ENCODE peak calls at places on chromosomes 4 and X, in seven cellular contexts. U, B, F, C, Z, Q and G are unnamed samples. For H3K4me1, the result is how much of the 10 kb centered on the place peaks cover.

GRCh38 chr4:74975848-74976824 is 43.2 kb downstream of the PARM1 start:
- DNase-seq in U (no peak), B (no peak), F (no peak), C (peak), Z (no peak), Q (no peak), G (no peak)

GRCh38 chrX:70168238-70169188 is 8.8 kb upstream of the DGAT2L6 start:
- DNase-seq in U (no peak), B (peak), F (no peak), C (no peak), Z (peak), Q (no peak), G (no peak)

GRCh38 chr4:11954093-11954492 is 525.4 kb upstream of the HS3ST1 start:
- DNase-seq in U (no peak), B (no peak), F (peak), C (no peak), Z (no peak), Q (no peak), G (peak)

GRCh38 chrX:136608295-136608933 is 39.5 kb upstream of the CD40LG start:
- DNase-seq in U (peak), B (peak), F (peak), C (peak), Z (peak), Q (peak), G (peak)

GRCh38 chr4:111540661-111541060 is 604.6 kb upstream of the FAM241A start:
- DNase-seq in U (no peak), B (no peak), F (no peak), C (no peak), Z (no peak), Q (no peak), G (no peak)

GRCh38 chr4:169404959-169405358 is 134.2 kb upstream of the SH3RF1 start:
- DNase-seq in U (no peak), B (no peak), F (no peak), C (no peak), Z (no peak), Q (no peak), G (no peak)

GRCh38 chr4:99087887-99088484 is 602 bp downstream of the ADH5 start:
- DNase-seq in U (peak), B (peak), F (peak), C (peak), Z (peak), Q (peak), G (peak)

GRCh38 chr4:89117115-89117514 is 5.8 kb downstream of the TIGD2 start:
- DNase-seq in U (no peak), B (no peak), F (no peak), C (no peak), Z (no peak), Q (no peak), G (no peak)

GRCh38 chr4:40991908-40992307 is 222.4 kb downstream of the APBB2 start:
- DNase-seq in U (no peak), B (no peak), F (no peak), C (no peak), Z (no peak), Q (no peak), G (no peak)

GRCh38 chr4:10403633-10404445 is 53.4 kb downstream of the ZNF518B start:
- DNase-seq in U (no peak), B (peak), F (peak), C (no peak), Z (no peak), Q (no peak), G (peak)

GRCh38 chrX:136214551-136214950 is 36.6 kb downstream of the MAP7D3 start:
- DNase-seq in U (no peak), B (peak), F (no peak), C (no peak), Z (no peak), Q (no peak), G (no peak)

GRCh38 chr4:6909970-6910339 is 329 bp downstream of the TBC1D14 start:
- DNase-seq in U (no peak), B (peak), F (peak), C (no peak), Z (no peak), Q (no peak), G (peak)

GRCh38 chrX:38484607-38485498 is 76.5 kb upstream of the TSPAN7 start:
- DNase-seq in U (no peak), B (no peak), F (no peak), C (no peak), Z (no peak), Q (no peak), G (no peak)

GRCh38 chrX:20320461-20321159 is 53.9 kb upstream of the RPS6KA3 start:
- DNase-seq in U (peak), B (peak), F (no peak), C (no peak), Z (no peak), Q (no peak), G (no peak)

GRCh38 chr4:184456337-184456736 is 18.0 kb downstream of the IRF2 start:
- DNase-seq in U (no peak), B (no peak), F (no peak), C (no peak), Z (no peak), Q (no peak), G (no peak)
- H3K4me1 ChIP-seq in U (half or more), B (under half), F (under half), C (half or more), Z (half or more), Q (under half), G (under half)

GRCh38 chrX:47561653-47562151 is 697 bp downstream of the ARAF start:
- DNase-seq in U (no peak), B (no peak), F (no peak), C (no peak), Z (no peak), Q (no peak), G (no peak)

GRCh38 chrX:47566841-47567240 is 5.8 kb downstream of the ARAF start:
- DNase-seq in U (no peak), B (no peak), F (no peak), C (no peak), Z (no peak), Q (no peak), G (no peak)

GRCh38 chrX:47562615-47563243 is 1.7 kb downstream of the ARAF start:
- DNase-seq in U (peak), B (no peak), F (no peak), C (no peak), Z (no peak), Q (no peak), G (no peak)

GRCh38 chrX:47563801-47564315 is 2.9 kb downstream of the ARAF start:
- DNase-seq in U (no peak), B (no peak), F (no peak), C (no peak), Z (no peak), Q (no peak), G (no peak)

DNA sequence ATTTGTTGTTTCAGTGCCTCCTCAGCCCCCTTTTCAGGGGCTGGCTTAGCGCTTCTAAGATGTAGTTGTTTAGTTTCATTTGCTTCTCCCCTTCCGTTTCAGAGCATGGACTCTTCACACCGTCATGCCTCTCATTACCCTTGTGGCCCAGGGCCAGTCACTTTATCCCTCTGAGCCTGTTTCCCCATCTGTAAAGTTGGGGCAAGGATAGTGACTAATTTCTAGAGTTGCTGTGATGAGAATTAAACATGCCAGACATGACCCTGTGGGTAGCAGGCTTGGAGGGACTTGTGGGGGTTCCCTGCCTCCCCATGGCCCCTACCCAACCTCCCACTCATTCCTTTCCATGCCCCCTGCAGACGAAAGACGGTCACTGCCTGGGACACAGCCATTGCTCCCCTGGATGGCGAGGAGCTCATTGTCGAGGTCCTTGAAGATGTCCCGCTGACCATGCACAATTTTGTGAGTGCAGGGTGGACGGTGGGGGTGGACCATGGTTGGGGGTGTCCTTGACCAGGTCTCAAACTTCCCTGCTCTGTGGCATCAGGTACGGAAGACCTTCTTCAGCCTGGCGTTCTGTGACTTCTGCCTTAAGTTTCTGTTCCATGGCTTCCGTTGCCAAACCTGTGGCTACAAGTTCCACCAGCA is 3.6 kb downstream of the ARAF start:
- DNase-seq in U (no peak), B (no peak), F (no peak), C (no peak), Z (no peak), Q (no peak), G (no peak)
- H3K4me1 ChIP-seq in U (under half), B (under half), F (under half), C (under half), Z (under half), Q (under half), G (under half)

GRCh38 chr4:173414456-173414855 is 15.5 kb upstream of the SCRG1 start:
- DNase-seq in U (no peak), B (no peak), F (no peak), C (no peak), Z (no peak), Q (no peak), G (no peak)
- H3K4me1 ChIP-seq in U (under half), B (under half), F (under half), C (under half), Z (under half), Q (under half), G (under half)

GRCh38 chr4:186806679-186807078 is 83.0 kb upstream of the FAT1 start:
- DNase-seq in U (no peak), B (no peak), F (no peak), C (no peak), Z (no peak), Q (no peak), G (no peak)
- H3K4me1 ChIP-seq in U (under half), B (under half), F (under half), C (under half), Z (under half), Q (under half), G (under half)